ENCODE peak calls at places on chromosome 10, in six cellular contexts. One of them, this sample, is unnamed.

GRCh38 chr10:101839421-101840063 is 4.1 kb downstream of the KCNIP2 start:
- DNase-seq in PC-9: peak
- DNase-seq in cardiac muscle cell: peak
- DNase-seq in HCT116: peak
- DNase-seq in uterus: no peak
- DNase-seq in SK-N-SH: peak
- DNase-seq in this sample: peak

GRCh38 chr10:46077141-46077554 is 31.1 kb upstream of the MSMB start:
- DNase-seq in PC-9: no peak
- DNase-seq in cardiac muscle cell: no peak
- DNase-seq in HCT116: no peak
- DNase-seq in uterus: no peak
- DNase-seq in SK-N-SH: no peak
- DNase-seq in this sample: no peak

GRCh38 chr10:11036424-11037011 is 18.8 kb downstream of the CELF2 start:
- DNase-seq in PC-9: peak
- DNase-seq in cardiac muscle cell: peak
- DNase-seq in HCT116: no peak
- DNase-seq in uterus: peak
- DNase-seq in SK-N-SH: peak
- DNase-seq in this sample: peak

GRCh38 chr10:58775960-58776574 is 263.4 kb downstream of the BICC1 start:
- DNase-seq in PC-9: no peak
- DNase-seq in cardiac muscle cell: no peak
- DNase-seq in HCT116: no peak
- DNase-seq in uterus: peak
- DNase-seq in SK-N-SH: no peak
- DNase-seq in this sample: peak

GRCh38 chr10:114577133-114577532 is 80.9 kb downstream of the ABLIM1 start:
- DNase-seq in PC-9: no peak
- DNase-seq in cardiac muscle cell: no peak
- DNase-seq in HCT116: no peak
- DNase-seq in uterus: peak
- DNase-seq in SK-N-SH: no peak
- DNase-seq in this sample: peak

GRCh38 chr10:17123062-17123661 is 6.4 kb downstream of the CUBN start:
- DNase-seq in PC-9: peak
- DNase-seq in cardiac muscle cell: no peak
- DNase-seq in HCT116: no peak
- DNase-seq in uterus: no peak
- DNase-seq in SK-N-SH: no peak
- DNase-seq in this sample: no peak

GRCh38 chr10:63412304-63412703 is 53.5 kb downstream of the JMJD1C start:
- DNase-seq in PC-9: no peak
- DNase-seq in cardiac muscle cell: no peak
- DNase-seq in HCT116: no peak
- DNase-seq in uterus: no peak
- DNase-seq in SK-N-SH: no peak
- DNase-seq in this sample: no peak

GRCh38 chr10:119198438-119198837 is 8.9 kb upstream of the GRK5 start:
- DNase-seq in PC-9: no peak
- DNase-seq in cardiac muscle cell: no peak
- DNase-seq in HCT116: no peak
- DNase-seq in uterus: no peak
- DNase-seq in SK-N-SH: no peak
- DNase-seq in this sample: no peak

GRCh38 chr10:103671126-103671525 is 177.6 kb downstream of the NEURL1 start:
- DNase-seq in PC-9: no peak
- DNase-seq in cardiac muscle cell: no peak
- DNase-seq in HCT116: no peak
- DNase-seq in uterus: no peak
- DNase-seq in SK-N-SH: no peak
- DNase-seq in this sample: no peak

GRCh38 chr10:46560952-46561351 is 4.5 kb upstream of the GPRIN2 start:
- DNase-seq in PC-9: no peak
- DNase-seq in cardiac muscle cell: no peak
- DNase-seq in HCT116: no peak
- DNase-seq in uterus: peak
- DNase-seq in SK-N-SH: no peak
- DNase-seq in this sample: no peak

GRCh38 chr10:31242902-31243301 is 76.1 kb upstream of the ZEB1 start:
- DNase-seq in PC-9: peak
- DNase-seq in cardiac muscle cell: no peak
- DNase-seq in HCT116: peak
- DNase-seq in uterus: peak
- DNase-seq in SK-N-SH: peak
- DNase-seq in this sample: peak

GRCh38 chr10:128936392-128936791 is 530.6 kb upstream of the MGMT start:
- DNase-seq in PC-9: no peak
- DNase-seq in cardiac muscle cell: no peak
- DNase-seq in HCT116: no peak
- DNase-seq in uterus: no peak
- DNase-seq in SK-N-SH: no peak
- DNase-seq in this sample: no peak

GRCh38 chr10:35563266-35563891 is 41.8 kb upstream of the GJD4 start:
- DNase-seq in PC-9: peak
- DNase-seq in cardiac muscle cell: peak
- DNase-seq in HCT116: peak
- DNase-seq in uterus: peak
- DNase-seq in SK-N-SH: peak
- DNase-seq in this sample: peak

GRCh38 chr10:73433538-73433867 is at the start of gene MSS51:
- DNase-seq in PC-9: no peak
- DNase-seq in cardiac muscle cell: peak
- DNase-seq in HCT116: no peak
- DNase-seq in uterus: no peak
- DNase-seq in SK-N-SH: no peak
- DNase-seq in this sample: no peak

GRCh38 chr10:121792198-121792597 is 135.6 kb downstream of the ATE1 start:
- DNase-seq in PC-9: no peak
- DNase-seq in cardiac muscle cell: no peak
- DNase-seq in HCT116: no peak
- DNase-seq in uterus: no peak
- DNase-seq in SK-N-SH: no peak
- DNase-seq in this sample: no peak

GRCh38 chr10:44572146-44572545 is 187.2 kb upstream of the CXCL12 start:
- DNase-seq in PC-9: no peak
- DNase-seq in cardiac muscle cell: no peak
- DNase-seq in HCT116: no peak
- DNase-seq in uterus: no peak
- DNase-seq in SK-N-SH: no peak
- DNase-seq in this sample: no peak

GRCh38 chr10:63603709-63604445 is 82.7 kb downstream of the REEP3 start:
- DNase-seq in PC-9: no peak
- DNase-seq in cardiac muscle cell: no peak
- DNase-seq in HCT116: no peak
- DNase-seq in uterus: no peak
- DNase-seq in SK-N-SH: no peak
- DNase-seq in this sample: no peak

GRCh38 chr10:88831709-88832108 is 19.9 kb downstream of the ANKRD22 start:
- DNase-seq in PC-9: no peak
- DNase-seq in cardiac muscle cell: no peak
- DNase-seq in HCT116: no peak
- DNase-seq in uterus: no peak
- DNase-seq in SK-N-SH: no peak
- DNase-seq in this sample: no peak

GRCh38 chr10:26410356-26410755 is 27.8 kb upstream of the APBB1IP start:
- DNase-seq in PC-9: no peak
- DNase-seq in cardiac muscle cell: no peak
- DNase-seq in HCT116: no peak
- DNase-seq in uterus: no peak
- DNase-seq in SK-N-SH: no peak
- DNase-seq in this sample: no peak

GRCh38 chr10:121578298-121578697 is 19.9 kb downstream of the FGFR2 start:
- DNase-seq in PC-9: no peak
- DNase-seq in cardiac muscle cell: no peak
- DNase-seq in HCT116: no peak
- DNase-seq in uterus: no peak
- DNase-seq in SK-N-SH: no peak
- DNase-seq in this sample: no peak

GRCh38 chr10:133608855-133609254 is 17.7 kb downstream of the FRG2B start:
- DNase-seq in PC-9: no peak
- DNase-seq in cardiac muscle cell: peak
- DNase-seq in HCT116: no peak
- DNase-seq in uterus: no peak
- DNase-seq in SK-N-SH: peak
- DNase-seq in this sample: peak

GRCh38 chr10:101611506-101611905 is 23.4 kb downstream of the DPCD start:
- DNase-seq in PC-9: no peak
- DNase-seq in cardiac muscle cell: no peak
- DNase-seq in HCT116: no peak
- DNase-seq in uterus: no peak
- DNase-seq in SK-N-SH: no peak
- DNase-seq in this sample: no peak

GRCh38 chr10:30070001-30070759 is 10.8 kb upstream of the JCAD start:
- DNase-seq in PC-9: no peak
- DNase-seq in cardiac muscle cell: no peak
- DNase-seq in HCT116: no peak
- DNase-seq in uterus: no peak
- DNase-seq in SK-N-SH: peak
- DNase-seq in this sample: no peak

GRCh38 chr10:11058965-11059364 is 41.3 kb downstream of the CELF2 start:
- DNase-seq in PC-9: no peak
- DNase-seq in cardiac muscle cell: no peak
- DNase-seq in HCT116: no peak
- DNase-seq in uterus: no peak
- DNase-seq in SK-N-SH: no peak
- DNase-seq in this sample: peak

GRCh38 chr10:122126763-122127659 is 138.0 kb downstream of the TACC2 start:
- DNase-seq in PC-9: peak
- DNase-seq in cardiac muscle cell: peak
- DNase-seq in HCT116: peak
- DNase-seq in uterus: peak
- DNase-seq in SK-N-SH: no peak
- DNase-seq in this sample: peak

GRCh38 chr10:121788115-121788514 is 139.7 kb downstream of the ATE1 start:
- DNase-seq in PC-9: no peak
- DNase-seq in cardiac muscle cell: no peak
- DNase-seq in HCT116: no peak
- DNase-seq in uterus: no peak
- DNase-seq in SK-N-SH: no peak
- DNase-seq in this sample: no peak

GRCh38 chr10:130041691-130042225 is 68.9 kb downstream of the C10orf143 start:
- DNase-seq in PC-9: no peak
- DNase-seq in cardiac muscle cell: no peak
- DNase-seq in HCT116: no peak
- DNase-seq in uterus: no peak
- DNase-seq in SK-N-SH: no peak
- DNase-seq in this sample: no peak

DNA sequence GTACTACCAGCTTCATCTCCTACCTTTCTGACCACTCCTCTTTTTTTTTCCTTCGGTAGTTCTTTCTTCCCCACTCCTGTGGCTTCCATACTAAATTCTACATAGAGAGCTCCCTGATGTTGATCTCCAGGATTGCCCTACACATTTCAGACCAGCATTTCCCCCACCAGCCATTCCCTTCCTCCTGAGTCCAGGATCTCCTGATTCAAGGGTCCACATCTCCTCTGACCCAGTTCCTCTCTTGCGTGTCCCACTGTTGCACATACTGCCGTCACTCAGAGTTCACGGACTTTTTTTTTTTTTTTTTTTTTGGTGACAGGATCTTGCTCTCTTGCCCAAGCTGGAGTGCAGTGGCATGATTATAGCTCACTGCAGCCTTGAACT is 29.9 kb upstream of the ZRANB1 start:
- DNase-seq in PC-9: no peak
- DNase-seq in cardiac muscle cell: no peak
- DNase-seq in HCT116: no peak
- DNase-seq in uterus: no peak
- DNase-seq in SK-N-SH: no peak
- DNase-seq in this sample: no peak
- H3K27ac ChIP-seq in PC-9: no peak
- H3K27ac ChIP-seq in cardiac muscle cell: no peak
- H3K27ac ChIP-seq in HCT116: no peak
- H3K27ac ChIP-seq in uterus: peak
- H3K27ac ChIP-seq in SK-N-SH: peak
- H3K27ac ChIP-seq in this sample: no peak

DNA sequence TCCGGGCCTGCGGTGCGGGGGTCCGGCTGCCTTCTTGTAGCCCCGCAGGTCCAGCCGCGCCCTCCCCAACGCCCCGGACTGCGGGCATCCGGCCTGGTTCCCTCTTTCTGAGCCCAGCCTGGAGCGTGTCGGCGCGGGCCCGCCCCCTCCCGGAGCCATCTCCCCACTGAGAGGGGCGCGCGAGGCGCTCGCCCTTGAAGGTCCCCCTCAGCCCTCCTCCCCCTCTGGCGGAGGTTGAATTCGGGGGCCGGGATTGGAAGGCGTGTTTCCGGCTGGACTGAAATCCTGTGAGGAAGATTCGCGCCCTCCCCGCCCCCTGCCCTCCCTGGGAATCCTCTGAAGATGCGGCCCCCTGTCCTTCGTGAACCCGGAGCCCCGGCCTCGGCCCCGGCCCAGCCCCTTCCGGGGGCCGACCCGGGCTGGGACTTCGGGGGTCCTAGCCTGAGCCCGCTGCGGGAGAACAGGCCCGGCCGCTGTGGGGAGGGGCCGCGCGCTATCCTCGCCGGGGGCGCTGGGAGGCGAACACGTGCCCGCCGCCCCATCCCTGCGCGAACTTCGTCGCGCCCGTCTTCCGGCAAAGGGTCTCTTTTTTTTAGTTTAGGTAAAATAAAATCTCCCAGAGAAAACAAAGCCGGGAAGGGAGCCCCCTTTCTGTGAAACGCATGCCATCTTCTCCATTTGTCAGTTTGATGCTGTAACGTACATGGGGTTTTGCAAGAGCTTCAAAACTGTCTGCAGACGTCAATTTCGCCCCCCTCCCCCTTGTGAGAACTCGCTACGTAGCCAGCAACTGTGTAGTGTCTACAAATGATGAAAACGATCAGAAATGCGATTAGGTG is 636 bp downstream of the PDCD4 start:
- DNase-seq in PC-9: peak
- DNase-seq in cardiac muscle cell: peak
- DNase-seq in HCT116: no peak
- DNase-seq in uterus: peak
- DNase-seq in SK-N-SH: peak
- DNase-seq in this sample: peak
- TF ChIP-seq CTCF in PC-9: no peak
- TF ChIP-seq CTCF in cardiac muscle cell: no peak
- TF ChIP-seq CTCF in HCT116: no peak
- TF ChIP-seq CTCF in uterus: no peak
- TF ChIP-seq CTCF in SK-N-SH: peak
- TF ChIP-seq CTCF in this sample: no peak

GRCh38 chr10:98445200-98445812 is 1.4 kb downstream of the HPS1 start:
- DNase-seq in PC-9: no peak
- DNase-seq in cardiac muscle cell: no peak
- DNase-seq in HCT116: no peak
- DNase-seq in uterus: no peak
- DNase-seq in SK-N-SH: no peak
- DNase-seq in this sample: no peak
- H3K27ac ChIP-seq in PC-9: no peak
- H3K27ac ChIP-seq in cardiac muscle cell: peak
- H3K27ac ChIP-seq in HCT116: no peak
- H3K27ac ChIP-seq in uterus: peak
- H3K27ac ChIP-seq in SK-N-SH: no peak
- H3K27ac ChIP-seq in this sample: peak

DNA sequence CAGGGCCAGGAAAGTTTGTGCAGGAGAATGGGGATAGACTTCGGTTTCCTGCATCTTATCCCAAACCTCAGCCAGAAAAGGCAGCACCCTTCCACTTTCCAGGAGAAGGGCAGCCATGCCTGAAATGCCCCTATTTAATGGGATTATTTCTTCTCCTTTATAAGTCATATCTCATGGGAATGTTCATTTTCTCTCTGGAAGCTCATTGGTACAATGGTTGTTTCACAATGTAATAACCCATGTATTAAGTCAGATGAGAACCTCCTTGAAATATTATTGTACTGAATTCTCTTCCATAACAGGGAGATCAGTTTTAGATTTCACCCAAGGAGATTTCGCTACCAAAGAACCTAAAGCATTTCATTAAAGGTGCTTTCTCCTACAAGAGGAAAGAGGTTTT is 457.5 kb downstream of the KCNMA1 start:
- DNase-seq in PC-9: no peak
- DNase-seq in cardiac muscle cell: no peak
- DNase-seq in HCT116: no peak
- DNase-seq in uterus: no peak
- DNase-seq in SK-N-SH: no peak
- DNase-seq in this sample: no peak
- TF ChIP-seq CTCF in PC-9: no peak
- TF ChIP-seq CTCF in cardiac muscle cell: no peak
- TF ChIP-seq CTCF in HCT116: no peak
- TF ChIP-seq CTCF in uterus: no peak
- TF ChIP-seq CTCF in SK-N-SH: no peak
- TF ChIP-seq CTCF in this sample: no peak

This sample was measured in RWPE1.